ENCODE peak calls at places on chromosomes 13 and 19, in nine cellular contexts. D is neural progenitor cell; A is CD8-positive, alpha-beta T cell; Y is left ventricle myocardium inferior; G is AG04450; W is GM23248; B is fibroblast of lung; F is PC-3; L is CD4-positive, CD25-positive, alpha-beta regulatory T cell. P is an unnamed sample.

GRCh38 chr13:104171132-104171531 is 1104.9 kb upstream of the SLC10A2 start:
- DNase-seq in D (no peak), A (no peak), Y (no peak), G (no peak), W (no peak), B (no peak), F (no peak), L (no peak), P (no peak)

GRCh38 chr13:23743269-23743668 is 145.9 kb downstream of the MIPEP start:
- DNase-seq in D (no peak), A (no peak), Y (no peak), G (no peak), W (no peak), B (no peak), F (peak; percentile 53), L (peak; percentile 33), P (no peak)

GRCh38 chr19:48614436-48615144 is at the start of gene FAM83E:
- DNase-seq in D (peak; percentile 75), A (no peak), Y (no peak), G (no peak), W (peak; percentile 34), B (no peak), F (peak; percentile 41), L (no peak), P (peak; percentile 97)

GRCh38 chr13:52348983-52349780 is 56.8 kb downstream of the THSD1 start:
- DNase-seq in D (no peak), A (no peak), Y (no peak), G (no peak), W (peak; percentile 92), B (peak; percentile 92), F (peak; percentile 69), L (no peak), P (no peak)

GRCh38 chr19:28242317-28242927 is 970.5 kb downstream of the UQCRFS1 start:
- DNase-seq in D (peak; percentile 67), A (no peak), Y (no peak), G (no peak), W (peak; percentile 58), B (peak; percentile 17), F (no peak), L (no peak), P (peak; percentile 72)

GRCh38 chr19:42424712-42425131 is 2.5 kb downstream of the LIPE start:
- DNase-seq in D (peak; percentile 50), A (no peak), Y (no peak), G (no peak), W (no peak), B (no peak), F (no peak), L (no peak), P (peak; percentile 84)

GRCh38 chr13:84132491-84132890 is 250.2 kb upstream of the SLITRK1 start:
- DNase-seq in D (no peak), A (no peak), Y (no peak), G (no peak), W (no peak), B (no peak), F (no peak), L (no peak), P (no peak)

GRCh38 chr13:51822106-51822840 is 18.3 kb upstream of the DHRS12 start:
- DNase-seq in D (no peak), A (no peak), Y (no peak), G (no peak), W (no peak), B (no peak), F (no peak), L (no peak), P (no peak)

GRCh38 chr13:28059214-28059613 is 41.2 kb downstream of the FLT3 start:
- DNase-seq in D (peak; percentile 62), A (peak; percentile 48), Y (no peak), G (no peak), W (peak; percentile 45), B (peak; percentile 4), F (peak; percentile 54), L (peak; percentile 11), P (peak; percentile 40)

GRCh38 chr13:111503905-111504695 is 183.7 kb downstream of the TEX29 start:
- DNase-seq in D (no peak), A (no peak), Y (no peak), G (no peak), W (no peak), B (no peak), F (no peak), L (no peak), P (no peak)

GRCh38 chr13:82867284-82867683 is 1015.0 kb downstream of the SLITRK1 start:
- DNase-seq in D (no peak), A (no peak), Y (no peak), G (no peak), W (no peak), B (no peak), F (no peak), L (no peak), P (no peak)

GRCh38 chr19:32901504-32902161 is 32.1 kb upstream of the SLC7A9 start:
- DNase-seq in D (no peak), A (no peak), Y (no peak), G (no peak), W (no peak), B (peak; percentile 3), F (peak; percentile 15), L (no peak), P (no peak)

GRCh38 chr19:46373573-46374359 is 26.9 kb downstream of the PPP5C start:
- DNase-seq in D (peak; percentile 70), A (no peak), Y (peak; percentile 85), G (no peak), W (peak; percentile 89), B (peak; percentile 72), F (peak; percentile 95), L (no peak), P (peak; percentile 89)
- H3K4me3 ChIP-seq in D (peak overlapping the region; percentile 31), A (no peak overlapping the region), Y (no peak overlapping the region), G (no peak overlapping the region), W (peak overlapping the region; percentile 46), B (no peak overlapping the region), F (no peak overlapping the region), L (no peak overlapping the region), P (no peak overlapping the region)

GRCh38 chr19:11247391-11247790 is 8.0 kb downstream of the ANGPTL8 start:
- DNase-seq in D (no peak), A (no peak), Y (peak; percentile 90), G (no peak), W (no peak), B (no peak), F (no peak), L (no peak), P (no peak)

GRCh38 chr19:11246941-11247340 is 7.5 kb downstream of the ANGPTL8 start:
- DNase-seq in D (no peak), A (no peak), Y (no peak), G (no peak), W (no peak), B (no peak), F (no peak), L (no peak), P (no peak)

GRCh38 chr19:11244846-11245589 is 5.6 kb downstream of the ANGPTL8 start:
- DNase-seq in D (no peak), A (no peak), Y (no peak), G (no peak), W (no peak), B (no peak), F (peak; percentile 24), L (no peak), P (no peak)

GRCh38 chr19:11242864-11243797 is 3.7 kb downstream of the ANGPTL8 start:
- DNase-seq in D (peak; percentile 92), A (peak; percentile 85), Y (peak; percentile 94), G (peak; percentile 65), W (peak; percentile 85), B (peak; percentile 66), F (peak; percentile 91), L (peak; percentile 72), P (peak; percentile 100)

DNA sequence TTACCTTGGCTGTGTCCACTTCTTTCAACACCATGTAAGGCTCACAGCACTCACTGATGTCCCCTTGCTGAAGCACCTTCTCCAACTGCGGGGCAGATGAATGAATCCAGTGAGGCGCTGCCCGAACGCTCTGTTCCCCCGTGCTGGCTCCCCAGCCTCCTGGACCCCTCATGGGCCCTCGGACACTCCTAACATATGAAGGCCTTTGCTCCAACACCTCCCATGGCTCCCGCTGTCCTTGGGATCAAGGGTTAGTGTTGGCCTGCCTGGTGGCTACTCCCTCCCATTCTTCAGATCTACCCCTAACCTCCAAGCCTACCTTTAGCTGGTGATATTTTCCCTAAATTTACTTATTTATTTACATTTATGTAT is 4.4 kb downstream of the ANGPTL8 start:
- DNase-seq in D (no peak), A (no peak), Y (no peak), G (no peak), W (no peak), B (no peak), F (no peak), L (no peak), P (no peak)
- H3K27me3 ChIP-seq in D (no peaks in the 10 kb centered on the region), A (no peaks in the 10 kb centered on the region), Y (no peaks in the 10 kb centered on the region), G (no peaks in the 10 kb centered on the region), W (no peaks in the 10 kb centered on the region), B (no peaks in the 10 kb centered on the region), F (no peaks in the 10 kb centered on the region), L (no peaks in the 10 kb centered on the region), P (no peaks in the 10 kb centered on the region)

DNA sequence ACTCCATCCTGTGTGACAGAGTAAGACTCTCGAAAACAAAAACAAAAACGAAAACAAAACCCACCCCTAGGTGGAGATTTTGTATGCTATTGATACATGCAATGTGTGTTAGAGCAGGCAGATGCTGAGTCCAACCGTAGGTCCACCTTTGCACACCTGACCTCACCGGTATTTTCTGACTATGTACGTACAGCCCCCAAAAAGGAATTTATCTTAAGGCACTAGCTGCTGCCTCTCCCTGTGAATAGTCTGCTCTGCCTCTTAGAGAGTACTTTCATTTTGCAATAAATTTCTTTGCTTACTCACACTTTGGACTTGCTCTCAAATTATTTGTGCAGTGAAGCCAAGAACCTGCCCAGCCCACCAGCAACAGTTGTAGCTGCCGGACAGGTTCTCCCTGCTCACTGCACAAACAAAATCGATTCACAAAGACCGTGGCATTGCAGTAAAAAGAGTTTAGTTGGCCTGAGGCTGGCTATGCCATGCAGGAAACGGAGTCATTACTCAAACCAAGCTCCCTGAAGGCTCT is 8.2 kb upstream of the ZNF77 start:
- DNase-seq in D (no peak), A (no peak), Y (no peak), G (no peak), W (peak; percentile 64), B (peak; percentile 19), F (peak; percentile 89), L (no peak), P (no peak)
- H3K4me3 ChIP-seq in D (no peak overlapping the region), A (no peak overlapping the region), Y (no peak overlapping the region), G (peak overlapping the region; percentile 10), W (peak overlapping the region; percentile 59), B (no peak overlapping the region), F (peak overlapping the region; percentile 69), L (no peak overlapping the region), P (no peak overlapping the region)

GRCh38 chr13:110444226-110444653 is 117.3 kb downstream of the RAB20 start:
- DNase-seq in D (no peak), A (no peak), Y (peak; percentile 31), G (no peak), W (no peak), B (peak; percentile 50), F (peak; percentile 24), L (no peak), P (no peak)

GRCh38 chr13:110440946-110441731 is 120.4 kb downstream of the RAB20 start:
- DNase-seq in D (no peak), A (no peak), Y (no peak), G (no peak), W (no peak), B (no peak), F (no peak), L (no peak), P (no peak)

GRCh38 chr13:110445183-110445582 is 116.3 kb downstream of the RAB20 start:
- DNase-seq in D (no peak), A (no peak), Y (no peak), G (no peak), W (peak; percentile 23), B (peak; percentile 63), F (no peak), L (no peak), P (no peak)

GRCh38 chr13:110443633-110444225 is 117.8 kb downstream of the RAB20 start:
- DNase-seq in D (no peak), A (no peak), Y (no peak), G (no peak), W (no peak), B (no peak), F (no peak), L (no peak), P (no peak)

GRCh38 chr13:110442946-110443632 is 118.4 kb downstream of the RAB20 start:
- DNase-seq in D (no peak), A (no peak), Y (no peak), G (no peak), W (peak; percentile 70), B (peak; percentile 52), F (peak; percentile 47), L (no peak), P (no peak)
- H3K27me3 ChIP-seq in D (no peaks in the 10 kb centered on the region), A (no peaks in the 10 kb centered on the region), Y (no peaks in the 10 kb centered on the region), G (no peaks in the 10 kb centered on the region), W (no peaks in the 10 kb centered on the region), B (no peaks in the 10 kb centered on the region), F (no peaks in the 10 kb centered on the region), L (no peaks in the 10 kb centered on the region), P (no peaks in the 10 kb centered on the region)

P was measured in H7.